ENCODE peak calls at places on chromosomes 7 and 10, in five cellular contexts. I is body of pancreas, B is pons, C is DMS153, F is HEK293T. K is an unnamed sample.

GRCh38 chr10:22022257-22023051 is 18.9 kb upstream of the DNAJC1 start:
- DNase-seq in F (no peak), B (peak; percentile 22), I (no peak), C (no peak), K (no peak)

GRCh38 chr10:67818323-67818722 is 19.7 kb downstream of the DNAJC12 start:
- DNase-seq in C (peak; percentile 78), F (no peak), B (no peak), I (no peak), K (no peak)

GRCh38 chr7:149860821-149861727 is 12.7 kb upstream of the ATP6V0E2 start:
- DNase-seq in C (no peak), F (no peak), I (no peak), B (no peak), K (no peak)

GRCh38 chr7:7867835-7868234 is 100.8 kb upstream of the GLCCI1 start:
- DNase-seq in I (no peak), C (peak; percentile 44), B (no peak), F (no peak), K (no peak)

GRCh38 chr10:120477723-120478270 is 20.8 kb downstream of the PLPP4 start:
- DNase-seq in B (no peak), F (no peak), I (no peak), C (no peak), K (no peak)

GRCh38 chr10:44033008-44033407 is 351.9 kb downstream of the CXCL12 start:
- DNase-seq in F (no peak), B (no peak), C (no peak), I (no peak), K (no peak)

GRCh38 chr7:46854958-46855473 is 726.9 kb downstream of the TNS3 start:
- DNase-seq in C (no peak), B (peak; percentile 9), F (no peak), I (no peak), K (no peak)

GRCh38 chr7:158021836-158022235 is 565.8 kb downstream of the PTPRN2 start:
- DNase-seq in F (no peak), I (no peak), B (no peak), C (no peak), K (no peak)

GRCh38 chr10:25483999-25484398 is 309.2 kb downstream of the GPR158 start:
- DNase-seq in B (no peak), I (no peak), C (no peak), F (no peak), K (no peak)

GRCh38 chr7:30743371-30744074 is 8.4 kb upstream of the INMT start:
- DNase-seq in I (no peak), B (no peak), F (no peak), C (no peak), K (no peak)

GRCh38 chr7:23135765-23136164 is 30.2 kb downstream of the KLHL7 start:
- DNase-seq in C (no peak), I (no peak), B (no peak), F (no peak), K (no peak)

GRCh38 chr7:74185016-74185415 is 10.9 kb downstream of the EIF4H start:
- DNase-seq in F (no peak), I (no peak), C (no peak), B (no peak), K (no peak)

GRCh38 chr10:86449926-86450558 is 71.5 kb downstream of the WAPL start:
- DNase-seq in C (no peak), I (no peak), F (no peak), B (peak; percentile 24), K (no peak)

GRCh38 chr7:91293136-91293535 is 28.9 kb downstream of the FZD1 start:
- DNase-seq in F (no peak), C (no peak), I (no peak), B (no peak), K (no peak)